ENCODE peak calls at places on chromosomes 11 and 22, in four cellular contexts. One of them, this sample, is unnamed.

GRCh38 chr11:19232910-19233503 is 7.7 kb downstream of the E2F8 start:
- DNase-seq in WTC11: no peak
- DNase-seq in K562: no peak
- DNase-seq in H1: no peak
- DNase-seq in this sample: no peak

GRCh38 chr11:119065369-119065768 is 2.2 kb upstream of the VPS11 start:
- DNase-seq in WTC11: peak
- DNase-seq in K562: peak
- DNase-seq in H1: no peak
- DNase-seq in this sample: peak

GRCh38 chr11:73334244-73335203 is 26.4 kb downstream of the ARHGEF17 start:
- DNase-seq in WTC11: no peak
- DNase-seq in K562: peak
- DNase-seq in H1: no peak
- DNase-seq in this sample: peak

GRCh38 chr22:39351689-39352214 is 2.0 kb downstream of the SYNGR1 start:
- DNase-seq in WTC11: peak
- DNase-seq in K562: no peak
- DNase-seq in H1: no peak
- DNase-seq in this sample: no peak

GRCh38 chr22:20636945-20637344 is 129.5 kb downstream of the MED15 start:
- DNase-seq in WTC11: no peak
- DNase-seq in K562: no peak
- DNase-seq in H1: no peak
- DNase-seq in this sample: no peak

GRCh38 chr11:37451903-37452302 is 853.9 kb upstream of the RAG2 start:
- DNase-seq in WTC11: no peak
- DNase-seq in K562: no peak
- DNase-seq in H1: no peak
- DNase-seq in this sample: no peak

GRCh38 chr11:99069831-99070444 is 49.2 kb downstream of the CNTN5 start:
- DNase-seq in WTC11: peak
- DNase-seq in K562: no peak
- DNase-seq in H1: peak
- DNase-seq in this sample: no peak

GRCh38 chr11:73249304-73249703 is 22.8 kb upstream of the P2RY6 start:
- DNase-seq in WTC11: no peak
- DNase-seq in K562: no peak
- DNase-seq in H1: no peak
- DNase-seq in this sample: no peak

GRCh38 chr22:27372969-27373670 is 428.4 kb downstream of the MN1 start:
- DNase-seq in WTC11: peak
- DNase-seq in K562: no peak
- DNase-seq in H1: peak
- DNase-seq in this sample: no peak

GRCh38 chr22:18012528-18012927 is 11.8 kb downstream of the MICAL3 start:
- DNase-seq in WTC11: no peak
- DNase-seq in K562: no peak
- DNase-seq in H1: no peak
- DNase-seq in this sample: no peak

GRCh38 chr11:117713676-117714075 is 83.3 kb downstream of the DSCAML1 start:
- DNase-seq in WTC11: no peak
- DNase-seq in K562: no peak
- DNase-seq in H1: no peak
- DNase-seq in this sample: no peak

GRCh38 chr11:109870313-109870712 is 222.9 kb upstream of the ZC3H12C start:
- DNase-seq in WTC11: no peak
- DNase-seq in K562: no peak
- DNase-seq in H1: no peak
- DNase-seq in this sample: no peak

GRCh38 chr11:66113132-66113856 is 43.2 kb downstream of the PACS1 start:
- DNase-seq in WTC11: no peak
- DNase-seq in K562: no peak
- DNase-seq in H1: no peak
- DNase-seq in this sample: no peak

GRCh38 chr11:73396985-73397384 is 20.8 kb downstream of the RELT start:
- DNase-seq in WTC11: no peak
- DNase-seq in K562: no peak
- DNase-seq in H1: no peak
- DNase-seq in this sample: no peak

GRCh38 chr11:118792642-118793124 is 1.7 kb upstream of the DDX6 start:
- DNase-seq in WTC11: peak
- DNase-seq in K562: peak
- DNase-seq in H1: peak
- DNase-seq in this sample: peak

GRCh38 chr11:73152861-73153483 is 10.9 kb upstream of the FCHSD2 start:
- DNase-seq in WTC11: peak
- DNase-seq in K562: no peak
- DNase-seq in H1: no peak
- DNase-seq in this sample: no peak

GRCh38 chr22:20738394-20739089 is 35.4 kb upstream of the SERPIND1 start:
- DNase-seq in WTC11: no peak
- DNase-seq in K562: no peak
- DNase-seq in H1: no peak
- DNase-seq in this sample: no peak

GRCh38 chr22:46935506-46936377 is 173.3 kb downstream of the TBC1D22A start:
- DNase-seq in WTC11: no peak
- DNase-seq in K562: peak
- DNase-seq in H1: peak
- DNase-seq in this sample: no peak

GRCh38 chr11:119905162-119905561 is 176.2 kb upstream of the NECTIN1 start:
- DNase-seq in WTC11: no peak
- DNase-seq in K562: no peak
- DNase-seq in H1: no peak
- DNase-seq in this sample: no peak

DNA sequence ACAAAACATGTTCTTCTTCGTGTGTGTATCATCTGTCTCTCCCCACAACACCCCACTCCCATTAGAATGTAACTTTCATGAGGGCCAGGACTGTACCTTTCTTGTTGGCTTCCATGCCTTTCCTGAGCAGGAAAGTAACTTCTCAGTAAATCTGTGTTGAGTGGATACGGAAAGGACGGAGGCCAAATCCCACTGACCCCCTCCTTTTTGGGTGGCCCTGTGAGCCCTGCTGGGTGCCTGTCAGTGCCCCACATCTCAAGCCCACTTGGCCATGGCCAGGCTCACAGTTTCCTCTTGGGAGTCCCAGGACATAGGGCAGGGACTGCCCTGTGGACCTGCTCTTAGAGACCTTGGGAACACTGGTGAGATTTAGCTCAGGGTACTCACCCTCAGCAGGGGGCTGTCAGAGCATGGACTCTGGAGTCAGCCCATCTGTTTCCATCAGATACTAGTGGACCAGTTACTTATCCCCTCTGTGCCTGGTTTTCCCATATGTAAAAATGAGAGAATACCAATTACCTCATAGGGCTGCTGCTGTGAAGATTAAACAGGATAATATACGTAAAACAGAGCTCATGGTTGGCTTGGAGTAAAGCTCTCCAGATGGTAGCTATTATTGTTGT is 1.1 kb upstream of the C11orf96 start:
- DNase-seq in WTC11: no peak
- DNase-seq in K562: no peak
- DNase-seq in H1: no peak
- DNase-seq in this sample: peak
- TF ChIP-seq TEAD4 in WTC11: no peak
- TF ChIP-seq TEAD4 in K562: no peak
- TF ChIP-seq TEAD4 in H1: no peak
- TF ChIP-seq TEAD4 in this sample: no peak

DNA sequence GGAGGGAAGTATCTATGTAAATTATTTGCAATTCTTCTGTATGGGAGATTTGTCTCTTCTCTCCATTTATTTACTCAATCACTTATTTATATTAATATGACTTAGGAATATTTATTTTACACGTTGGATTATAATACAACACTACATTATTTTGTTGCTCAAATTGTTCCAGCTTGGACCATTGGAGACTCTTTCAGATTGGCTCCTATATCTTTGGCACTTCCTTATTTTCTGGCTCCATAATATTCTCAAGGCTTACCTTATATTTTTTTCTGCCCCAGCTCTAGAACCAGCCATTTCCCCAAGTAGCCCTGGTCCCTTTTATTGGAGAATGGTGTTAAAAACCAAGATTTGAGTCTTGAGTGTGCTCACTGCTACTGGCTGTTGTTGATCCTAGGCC is 101.9 kb downstream of the LRRC32 start:
- DNase-seq in WTC11: no peak
- DNase-seq in K562: no peak
- DNase-seq in H1: no peak
- DNase-seq in this sample: no peak
- TF ChIP-seq TEAD4 in WTC11: no peak
- TF ChIP-seq TEAD4 in K562: no peak
- TF ChIP-seq TEAD4 in H1: no peak
- TF ChIP-seq TEAD4 in this sample: no peak

GRCh38 chr11:114057147-114057546 is 2.4 kb upstream of the ZBTB16 start:
- DNase-seq in WTC11: no peak
- DNase-seq in K562: no peak
- DNase-seq in H1: no peak
- DNase-seq in this sample: no peak
- TF ChIP-seq TEAD4 in WTC11: no peak
- TF ChIP-seq TEAD4 in K562: no peak
- TF ChIP-seq TEAD4 in H1: no peak
- TF ChIP-seq TEAD4 in this sample: no peak

GRCh38 chr11:97009613-97010012 is 619.8 kb downstream of the JRKL start:
- DNase-seq in WTC11: no peak
- DNase-seq in K562: no peak
- DNase-seq in H1: no peak
- DNase-seq in this sample: no peak
- TF ChIP-seq TEAD4 in WTC11: no peak
- TF ChIP-seq TEAD4 in K562: no peak
- TF ChIP-seq TEAD4 in H1: no peak
- TF ChIP-seq TEAD4 in this sample: no peak